ENCODE peak calls at places on chromosomes 16 and 17, in four cellular contexts. One of them, this sample, is unnamed.

GRCh38 chr16:87360862-87361610 is 22.5 kb downstream of the FBXO31 start:
- DNase-seq in mesenchymal stem cell: no peak
- DNase-seq in H1: no peak
- DNase-seq in H9: no peak
- DNase-seq in this sample: no peak

GRCh38 chr16:8878523-8878911 is 3.6 kb upstream of the LITAFD start:
- DNase-seq in H9: no peak
- DNase-seq in mesenchymal stem cell: peak; percentile 95
- DNase-seq in H1: no peak
- DNase-seq in this sample: peak; percentile 84

GRCh38 chr17:57121308-57122042 is 36.4 kb downstream of the AKAP1 start:
- DNase-seq in mesenchymal stem cell: peak; percentile 57
- DNase-seq in H1: no peak
- DNase-seq in H9: peak; percentile 72
- DNase-seq in this sample: peak; percentile 68

GRCh38 chr16:62190426-62190825 is 154.2 kb upstream of the CDH8 start:
- DNase-seq in H1: no peak
- DNase-seq in H9: no peak
- DNase-seq in mesenchymal stem cell: peak; percentile 43
- DNase-seq in this sample: no peak

GRCh38 chr17:61309857-61310256 is 89.8 kb upstream of the TBX2 start:
- DNase-seq in mesenchymal stem cell: peak; percentile 87
- DNase-seq in H9: no peak
- DNase-seq in H1: no peak
- DNase-seq in this sample: peak; percentile 25

GRCh38 chr17:77248216-77249054 is 107.7 kb downstream of the SEC14L1 start:
- DNase-seq in H9: no peak
- DNase-seq in mesenchymal stem cell: no peak
- DNase-seq in H1: no peak
- DNase-seq in this sample: no peak

GRCh38 chr16:70740919-70741778 is 55.3 kb upstream of the MTSS2 start:
- DNase-seq in H1: no peak
- DNase-seq in mesenchymal stem cell: peak; percentile 88
- DNase-seq in H9: no peak
- DNase-seq in this sample: no peak

GRCh38 chr17:73119631-73120030 is 27.1 kb upstream of the SLC39A11 start:
- DNase-seq in mesenchymal stem cell: no peak
- DNase-seq in H9: no peak
- DNase-seq in H1: no peak
- DNase-seq in this sample: no peak

GRCh38 chr17:45364531-45365390 is 47.9 kb upstream of the MAP3K14 start:
- DNase-seq in H1: peak; percentile 89
- DNase-seq in H9: peak; percentile 99
- DNase-seq in mesenchymal stem cell: peak; percentile 72
- DNase-seq in this sample: peak; percentile 46

GRCh38 chr16:50596762-50597450 is 48.7 kb downstream of the NKD1 start:
- DNase-seq in H1: no peak
- DNase-seq in mesenchymal stem cell: no peak
- DNase-seq in H9: no peak
- DNase-seq in this sample: no peak
- H2BK120ac ChIP-seq in H1: no peak overlapping the region
- H2BK120ac ChIP-seq in mesenchymal stem cell: no peak overlapping the region
- H2BK120ac ChIP-seq in H9: no peak overlapping the region
- H2BK120ac ChIP-seq in this sample: no peak overlapping the region

GRCh38 chr16:918068-918467 is 52.7 kb downstream of the LMF1 start:
- DNase-seq in mesenchymal stem cell: no peak
- DNase-seq in H1: no peak
- DNase-seq in H9: no peak
- DNase-seq in this sample: peak; percentile 89

GRCh38 chr16:921321-921905 is 49.4 kb downstream of the LMF1 start:
- DNase-seq in mesenchymal stem cell: no peak
- DNase-seq in H9: no peak
- DNase-seq in H1: no peak
- DNase-seq in this sample: no peak

GRCh38 chr16:918741-919657 is 51.8 kb downstream of the LMF1 start:
- DNase-seq in mesenchymal stem cell: no peak
- DNase-seq in H9: no peak
- DNase-seq in H1: no peak
- DNase-seq in this sample: no peak

GRCh38 chr16:920722-921121 is 50.1 kb downstream of the LMF1 start:
- DNase-seq in H9: no peak
- DNase-seq in mesenchymal stem cell: peak; percentile 14
- DNase-seq in H1: no peak
- DNase-seq in this sample: peak; percentile 73

DNA sequence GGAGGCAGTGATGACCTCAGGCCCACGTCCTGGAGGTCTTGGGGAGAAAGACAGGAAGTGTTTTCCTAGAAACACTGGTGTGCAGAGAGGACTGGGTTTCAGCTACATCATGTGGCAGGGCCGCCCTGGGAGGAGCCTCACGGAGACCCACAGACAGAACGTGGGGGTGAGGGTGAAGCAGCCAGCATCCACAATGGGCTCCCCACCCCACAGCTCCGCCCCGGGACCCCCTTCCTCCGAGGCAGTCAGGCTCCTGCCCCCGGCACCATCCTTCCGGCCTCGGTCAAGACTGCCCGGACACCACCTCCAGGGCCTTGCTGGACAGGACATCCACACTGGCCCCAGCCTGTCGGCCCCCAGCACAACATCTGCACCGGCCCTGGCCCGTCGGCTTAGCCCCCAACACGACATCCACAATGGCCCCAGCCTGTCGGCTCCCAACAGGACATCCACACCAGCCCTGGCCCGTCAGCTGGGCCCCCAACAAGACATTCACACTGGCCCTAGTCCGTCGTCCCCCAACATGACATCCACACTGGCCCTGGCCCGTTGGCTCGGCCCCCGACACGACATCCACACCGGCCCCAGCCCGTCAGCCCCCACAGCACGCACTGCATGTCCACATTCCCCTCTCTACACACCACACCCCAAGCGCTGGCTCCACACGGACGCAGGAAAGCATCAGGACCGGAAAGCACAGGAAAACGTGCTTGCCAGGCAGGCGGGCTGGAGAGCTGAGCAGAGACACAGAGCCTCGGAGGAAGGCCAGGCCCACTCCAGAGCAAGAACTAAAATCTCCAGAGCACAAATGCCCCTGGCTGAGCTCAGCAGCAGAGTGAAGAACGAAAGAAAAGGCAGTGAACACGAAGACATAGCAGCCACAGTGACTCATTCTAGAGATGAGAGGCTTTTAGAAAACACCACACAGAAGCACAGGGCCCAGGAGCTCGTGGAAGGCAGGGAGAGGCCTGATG is 50.8 kb downstream of the LMF1 start:
- DNase-seq in mesenchymal stem cell: peak; percentile 43
- DNase-seq in H9: no peak
- DNase-seq in H1: no peak
- DNase-seq in this sample: no peak
- H3K23ac ChIP-seq in mesenchymal stem cell: no peak overlapping the region
- H3K23ac ChIP-seq in H9: no peak overlapping the region
- H3K23ac ChIP-seq in H1: no peak overlapping the region
- H3K23ac ChIP-seq in this sample: no peak overlapping the region

GRCh38 chr16:68233835-68234187 is 2.1 kb downstream of the ESRP2 start:
- DNase-seq in mesenchymal stem cell: no peak
- DNase-seq in H1: no peak
- DNase-seq in H9: no peak
- DNase-seq in this sample: no peak
- H2BK5ac ChIP-seq in mesenchymal stem cell: no peak overlapping the region
- H2BK5ac ChIP-seq in H1: peak overlapping the region; percentile 93
- H2BK5ac ChIP-seq in H9: no peak overlapping the region
- H2BK5ac ChIP-seq in this sample: no peak overlapping the region

GRCh38 chr17:601462-602303 is 113.0 kb downstream of the VPS53 start:
- DNase-seq in mesenchymal stem cell: peak; percentile 29
- DNase-seq in H9: no peak
- DNase-seq in H1: no peak
- DNase-seq in this sample: peak; percentile 20
- H2BK120ac ChIP-seq in mesenchymal stem cell: no peak overlapping the region
- H2BK120ac ChIP-seq in H9: no peak overlapping the region
- H2BK120ac ChIP-seq in H1: no peak overlapping the region
- H2BK120ac ChIP-seq in this sample: peak overlapping the region; percentile 6

GRCh38 chr16:50265716-50266336 is 525 bp upstream of the ADCY7 start:
- DNase-seq in H9: no peak
- DNase-seq in mesenchymal stem cell: no peak
- DNase-seq in H1: no peak
- DNase-seq in this sample: no peak

GRCh38 chr16:50267151-50267631 is 840 bp downstream of the ADCY7 start:
- DNase-seq in H9: no peak
- DNase-seq in H1: no peak
- DNase-seq in mesenchymal stem cell: no peak
- DNase-seq in this sample: no peak

GRCh38 chr16:50265260-50265659 is 1.1 kb upstream of the ADCY7 start:
- DNase-seq in H1: no peak
- DNase-seq in mesenchymal stem cell: peak; percentile 22
- DNase-seq in H9: no peak
- DNase-seq in this sample: no peak

GRCh38 chr16:50267651-50268050 is 1.3 kb downstream of the ADCY7 start:
- DNase-seq in H1: no peak
- DNase-seq in mesenchymal stem cell: no peak
- DNase-seq in H9: no peak
- DNase-seq in this sample: no peak

GRCh38 chr16:50266337-50267091 is at the start of gene ADCY7:
- DNase-seq in mesenchymal stem cell: peak; percentile 85
- DNase-seq in H9: peak; percentile 57
- DNase-seq in H1: no peak
- DNase-seq in this sample: peak; percentile 60
- H3K23ac ChIP-seq in mesenchymal stem cell: no peak within 1 kb of the TSS
- H3K23ac ChIP-seq in H9: no peak within 1 kb of the TSS
- H3K23ac ChIP-seq in H1: no peak within 1 kb of the TSS
- H3K23ac ChIP-seq in this sample: no peak within 1 kb of the TSS

GRCh38 chr17:17934796-17935195 is 37.4 kb downstream of the TOM1L2 start:
- DNase-seq in mesenchymal stem cell: no peak
- DNase-seq in H9: no peak
- DNase-seq in H1: no peak
- DNase-seq in this sample: peak; percentile 87

GRCh38 chr17:17935321-17936271 is 36.6 kb downstream of the TOM1L2 start:
- DNase-seq in mesenchymal stem cell: peak; percentile 91
- DNase-seq in H1: no peak
- DNase-seq in H9: no peak
- DNase-seq in this sample: peak; percentile 99

GRCh38 chr17:17933775-17934174 is 38.4 kb downstream of the TOM1L2 start:
- DNase-seq in H1: no peak
- DNase-seq in H9: no peak
- DNase-seq in mesenchymal stem cell: peak; percentile 44
- DNase-seq in this sample: no peak

GRCh38 chr17:17931159-17931558 is 41.0 kb downstream of the TOM1L2 start:
- DNase-seq in H1: no peak
- DNase-seq in H9: no peak
- DNase-seq in mesenchymal stem cell: no peak
- DNase-seq in this sample: no peak

DNA sequence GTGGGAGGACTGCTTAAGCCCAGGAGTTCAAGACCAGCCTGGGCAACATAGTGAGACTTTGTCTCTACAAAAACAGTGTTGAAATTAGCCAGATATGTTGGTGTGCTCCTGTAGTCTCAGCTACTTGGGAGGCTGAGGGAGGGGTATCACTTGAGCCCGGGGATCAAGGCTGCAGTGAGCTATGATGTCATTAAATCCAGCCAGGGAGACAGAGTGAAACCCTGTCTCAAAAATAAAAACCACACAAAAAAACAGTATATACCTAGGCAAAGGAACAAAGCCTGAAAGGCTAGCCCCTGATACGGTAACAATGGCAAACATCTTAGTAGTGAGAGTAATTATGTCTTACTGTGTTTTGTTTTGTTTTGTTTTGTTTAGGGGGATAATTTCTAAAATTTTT is 38.0 kb downstream of the TOM1L2 start:
- DNase-seq in H1: no peak
- DNase-seq in H9: no peak
- DNase-seq in mesenchymal stem cell: no peak
- DNase-seq in this sample: no peak
- H2BK5ac ChIP-seq in H1: no peak overlapping the region
- H2BK5ac ChIP-seq in H9: no peak overlapping the region
- H2BK5ac ChIP-seq in mesenchymal stem cell: no peak overlapping the region
- H2BK5ac ChIP-seq in this sample: no peak overlapping the region

DNA sequence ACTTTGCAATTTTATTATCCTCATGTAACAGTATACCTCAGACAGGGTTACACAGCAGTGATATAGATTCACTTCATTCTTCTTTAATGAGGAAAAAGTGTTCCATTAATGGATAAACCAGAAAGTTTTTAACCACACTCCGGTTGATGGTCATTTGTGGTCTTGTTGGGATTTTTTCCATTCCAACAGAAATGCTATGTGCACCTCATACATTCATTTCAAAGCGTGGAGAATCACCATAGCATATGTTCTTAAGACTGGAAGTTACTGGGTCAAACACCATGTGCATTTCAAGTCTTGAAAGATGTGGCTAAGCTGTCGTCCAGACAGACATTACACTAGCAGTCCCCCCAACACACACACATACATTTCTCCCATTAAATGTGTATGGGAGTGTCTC is 245.8 kb upstream of the CDH5 start:
- DNase-seq in mesenchymal stem cell: peak; percentile 49
- DNase-seq in H1: no peak
- DNase-seq in H9: no peak
- DNase-seq in this sample: no peak
- H2BK120ac ChIP-seq in mesenchymal stem cell: no peak overlapping the region
- H2BK120ac ChIP-seq in H1: no peak overlapping the region
- H2BK120ac ChIP-seq in H9: no peak overlapping the region
- H2BK120ac ChIP-seq in this sample: no peak overlapping the region